ENCODE peak calls at places on chromosome 1, in six cellular contexts. K, M, I, J, P and T are unnamed samples.
A peak's percentile ranks its signal among the peaks of the same experiment; 100 is the strongest.

GRCh38 chr1:17488977-17489739 is 49.7 kb upstream of the RCC2 start:
- DNase-seq in J (no peak), I (no peak), P (no peak), M (peak; percentile 73), K (peak; percentile 15), T (peak; percentile 24)

GRCh38 chr1:234433563-234434285 is 45.3 kb downstream of the TARBP1 start:
- DNase-seq in M (no peak), I (no peak), P (no peak), K (peak; percentile 81), J (no peak), T (peak; percentile 46)

GRCh38 chr1:1244192-1244811 is 2.2 kb downstream of the C1QTNF12 start:
- DNase-seq in P (no peak), J (no peak), I (no peak), M (no peak), K (no peak), T (no peak)

GRCh38 chr1:111334169-111334568 is 43.5 kb downstream of the CHIA start:
- DNase-seq in M (peak; percentile 46), I (peak; percentile 44), P (peak; percentile 29), K (peak; percentile 49), J (no peak), T (peak; percentile 74)

GRCh38 chr1:116554924-116555323 is 15.9 kb downstream of the CD58 start:
- DNase-seq in M (no peak), J (no peak), P (no peak), I (no peak), K (no peak), T (no peak)

GRCh38 chr1:92356956-92357355 is 58.1 kb downstream of the RPAP2 start:
- DNase-seq in M (peak; percentile 95), P (no peak), K (peak; percentile 88), I (no peak), J (no peak), T (peak; percentile 77)

GRCh38 chr1:212917134-212917485 is 33.2 kb upstream of the VASH2 start:
- DNase-seq in J (no peak), P (no peak), I (no peak), K (no peak), M (no peak), T (no peak)

GRCh38 chr1:228781161-228781771 is 46.0 kb downstream of the RHOU start:
- DNase-seq in K (peak; percentile 63), I (no peak), J (no peak), M (no peak), P (no peak), T (peak; percentile 18)

GRCh38 chr1:53889304-53890298 is at the start of gene YIPF1:
- DNase-seq in J (peak; percentile 96), P (peak; percentile 84), M (peak; percentile 84), I (peak; percentile 75), K (peak; percentile 87), T (peak; percentile 98)

GRCh38 chr1:156894001-156894400 is 483 bp downstream of the PEAR1 start:
- DNase-seq in M (no peak), K (no peak), J (no peak), I (no peak), P (no peak), T (no peak)

GRCh38 chr1:58922302-58923089 is 138.6 kb upstream of the JUN start:
- DNase-seq in I (peak; percentile 22), P (peak; percentile 20), M (no peak), J (no peak), K (peak; percentile 44), T (no peak)

GRCh38 chr1:168365719-168366474 is 85.2 kb downstream of the TBX19 start:
- DNase-seq in P (no peak), M (no peak), K (no peak), I (no peak), J (no peak), T (no peak)